ENCODE peak calls at places on chromosomes 6 and 20, in seven cellular contexts. M is mesendoderm, K is K562, F is neural progenitor cell, R is endodermal cell, U is NT2/D1, N is thoracic aorta. V is an unnamed sample. For H3K36me3, the result is how much of the 10 kb centered on the place peaks cover.

GRCh38 chr20:24148372-24148771 is 159.8 kb upstream of the GGTLC1 start:
- DNase-seq in M (no peak), N (no peak), F (no peak), U (no peak), K (no peak), R (no peak), V (no peak)

GRCh38 chr6:160355001-160355400 is 6.8 kb downstream of the SLC22A3 start:
- DNase-seq in F (no peak), N (no peak), M (no peak), U (no peak), R (no peak), K (no peak), V (no peak)

GRCh38 chr20:53081916-53082863 is 110.0 kb downstream of the TSHZ2 start:
- DNase-seq in R (no peak), U (no peak), N (no peak), F (peak), K (no peak), M (peak), V (no peak)

GRCh38 chr20:53879048-53879684 is 191.2 kb downstream of the BCAS1 start:
- DNase-seq in U (no peak), N (no peak), K (no peak), F (no peak), R (no peak), M (no peak), V (no peak)

GRCh38 chr20:38001173-38001875 is 31.9 kb downstream of the TTI1 start:
- DNase-seq in N (no peak), K (no peak), M (no peak), R (no peak), F (no peak), U (no peak), V (no peak)

GRCh38 chr6:11113038-11113437 is 1.5 kb upstream of the ERVFRD-1 start:
- DNase-seq in N (no peak), K (no peak), U (no peak), R (no peak), F (no peak), M (no peak), V (no peak)

GRCh38 chr6:5771759-5772158 is 235.0 kb downstream of the NRN1 start:
- DNase-seq in M (no peak), U (no peak), K (no peak), F (no peak), N (no peak), R (no peak), V (no peak)

GRCh38 chr6:110067837-110068591 is 89.9 kb downstream of the GPR6 start:
- DNase-seq in N (no peak), K (no peak), U (no peak), F (peak), R (no peak), M (peak), V (no peak)

GRCh38 chr6:43668151-43669028 is 19.2 kb downstream of the MRPS18A start:
- DNase-seq in N (no peak), R (peak), M (peak), U (no peak), K (peak), F (peak), V (peak)

GRCh38 chr6:158467923-158468322 is 92.0 kb upstream of the TMEM181 start:
- DNase-seq in N (no peak), R (peak), K (no peak), F (peak), U (peak), M (peak), V (no peak)

GRCh38 chr6:28496099-28496779 is 19.4 kb downstream of the GPX6 start:
- DNase-seq in F (no peak), U (no peak), N (no peak), K (no peak), M (peak), R (peak), V (no peak)

GRCh38 chr6:47420394-47421371 is 56.9 kb upstream of the CD2AP start:
- DNase-seq in U (no peak), F (no peak), R (no peak), M (no peak), K (peak), N (no peak), V (no peak)

GRCh38 chr6:163901681-163902080 is 487.2 kb downstream of the QKI start:
- DNase-seq in M (no peak), F (no peak), N (no peak), U (no peak), R (no peak), K (no peak), V (no peak)

GRCh38 chr6:106973018-106973840 is 1.3 kb downstream of the CD24 start:
- DNase-seq in N (no peak), R (peak), M (peak), K (no peak), U (no peak), F (peak), V (no peak)

GRCh38 chr20:50759678-50760077 is 28.3 kb downstream of the PARD6B start:
- DNase-seq in N (no peak), R (no peak), F (no peak), M (no peak), U (no peak), K (no peak), V (no peak)

GRCh38 chr20:54061106-54061881 is 9.1 kb downstream of the BCAS1 start:
- DNase-seq in U (no peak), K (no peak), F (no peak), M (no peak), N (no peak), R (no peak), V (no peak)

GRCh38 chr20:8213831-8214587 is 81.9 kb downstream of the PLCB1 start:
- DNase-seq in M (no peak), K (no peak), R (no peak), F (peak), U (no peak), N (no peak), V (no peak)

GRCh38 chr6:119096683-119097310 is 18.3 kb upstream of the FAM184A start:
- DNase-seq in K (no peak), F (no peak), R (no peak), M (no peak), U (no peak), N (no peak), V (peak)

GRCh38 chr6:81766482-81767069 is 14.1 kb upstream of the TENT5A start:
- DNase-seq in R (no peak), U (no peak), K (no peak), F (no peak), M (peak), N (no peak), V (no peak)

GRCh38 chr6:16168858-16169257 is 40.0 kb downstream of the MYLIP start:
- DNase-seq in K (peak), R (peak), F (peak), N (no peak), M (peak), U (peak), V (no peak)

GRCh38 chr6:24856954-24857670 is 58.4 kb upstream of the ARMH2 start:
- DNase-seq in N (no peak), M (no peak), F (no peak), R (no peak), U (no peak), K (no peak), V (no peak)

GRCh38 chr6:24861934-24862333 is 63.2 kb upstream of the ARMH2 start:
- DNase-seq in M (no peak), K (no peak), N (no peak), R (no peak), U (no peak), F (no peak), V (no peak)

GRCh38 chr6:24859132-24859531 is 60.4 kb upstream of the ARMH2 start:
- DNase-seq in U (no peak), F (no peak), R (no peak), K (no peak), M (no peak), N (no peak), V (no peak)

GRCh38 chr6:24858154-24858801 is 59.6 kb upstream of the ARMH2 start:
- DNase-seq in M (no peak), F (no peak), U (no peak), K (no peak), R (no peak), N (no peak), V (no peak)

DNA sequence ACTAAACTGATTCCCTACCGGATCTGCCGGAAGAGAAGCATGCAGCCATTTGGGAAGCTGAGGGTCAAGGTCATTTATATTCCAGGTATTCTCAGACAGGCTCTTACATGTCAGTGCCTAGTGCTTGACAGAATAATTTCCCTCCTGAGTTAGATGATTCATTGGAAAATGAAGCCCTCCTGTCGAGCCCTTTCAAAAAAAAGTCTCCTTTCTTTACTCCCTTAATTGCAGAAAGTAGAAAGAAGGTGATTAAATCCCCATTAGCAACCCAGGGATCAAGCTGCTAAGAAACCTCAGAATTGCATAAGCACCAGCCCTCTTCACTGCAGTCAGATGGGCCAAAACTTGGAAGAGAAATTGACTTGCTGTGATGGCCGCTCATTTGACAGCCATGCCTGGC is 60.9 kb upstream of the ARMH2 start:
- DNase-seq in K (no peak), F (no peak), N (no peak), R (no peak), U (no peak), M (no peak), V (no peak)
- H3K36me3 ChIP-seq in K (under half), F (under half), N (under half), R (under half), U (under half), M (under half), V (under half)

DNA sequence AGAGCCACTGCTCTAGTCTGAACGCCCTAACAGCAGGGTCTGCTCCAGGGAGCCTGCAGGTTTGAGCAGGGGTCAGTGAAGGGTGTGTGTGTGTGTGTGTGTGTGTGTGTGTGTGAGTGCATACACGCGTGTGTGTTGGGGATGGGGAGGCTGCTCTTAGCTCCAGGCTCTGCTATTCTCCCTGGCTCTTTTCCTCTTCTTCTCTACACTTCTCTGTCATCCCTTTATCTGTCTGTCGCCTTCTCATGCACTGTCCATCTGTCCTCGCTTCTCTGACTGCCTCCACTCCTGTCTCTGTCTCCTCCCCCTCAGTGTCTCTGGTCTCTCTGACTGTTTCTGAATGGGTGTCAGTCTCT is 3.4 kb upstream of the CDH22 start:
- DNase-seq in F (no peak), M (no peak), K (no peak), U (no peak), R (no peak), N (no peak), V (no peak)
- H3K4me3 ChIP-seq in F (peak), M (no peak), K (peak), U (peak), R (peak), N (no peak), V (no peak)

DNA sequence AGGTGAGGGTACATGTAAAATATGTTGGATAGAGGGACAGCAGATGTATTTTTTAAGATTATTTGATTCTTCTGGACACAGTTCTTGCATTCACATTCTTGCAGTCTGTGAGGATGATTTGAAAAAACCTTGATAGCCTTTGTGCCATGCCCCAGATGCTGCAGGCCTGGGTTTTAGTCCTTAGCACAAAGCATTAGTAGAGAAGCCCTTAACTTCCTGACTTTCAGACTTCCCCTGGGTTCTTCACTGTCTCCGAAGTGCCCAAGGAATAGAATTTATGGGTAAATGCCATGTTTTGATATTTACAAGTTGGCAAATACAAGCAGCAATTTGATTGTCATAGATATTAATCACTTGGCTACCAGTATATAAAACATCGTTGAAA is 67.6 kb upstream of the SUPT3H start:
- DNase-seq in R (no peak), N (no peak), U (no peak), M (no peak), F (no peak), K (no peak), V (no peak)
- H3K36me3 ChIP-seq in R (under half), N (under half), U (under half), M (under half), F (under half), K (under half), V (under half)

DNA sequence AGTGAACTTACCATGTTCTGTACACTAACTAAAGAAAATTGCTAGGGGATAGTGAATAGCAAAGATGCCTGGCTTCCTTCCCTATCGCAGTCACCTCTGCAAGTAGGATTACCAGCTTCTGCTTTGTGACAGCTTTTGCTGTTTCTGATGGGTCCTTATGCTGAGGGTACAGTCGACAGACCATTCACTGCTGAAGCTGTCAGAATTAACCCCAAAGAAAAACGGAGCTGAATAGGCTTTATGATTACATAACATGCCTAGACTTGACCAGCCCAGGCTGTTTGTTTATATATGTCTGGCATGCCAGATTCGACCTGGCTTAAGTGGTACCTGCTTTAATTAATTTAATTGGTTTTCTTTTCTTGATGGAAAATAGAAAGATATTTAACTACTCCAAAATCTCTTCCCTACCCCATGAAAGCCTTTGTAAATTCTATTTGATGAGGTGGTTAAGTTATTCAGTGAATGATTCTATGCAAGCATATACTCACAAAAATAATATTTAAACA is 21.7 kb upstream of the PRELID3B start:
- DNase-seq in F (no peak), U (no peak), M (no peak), N (no peak), R (no peak), K (no peak), V (no peak)
- H3K4me3 ChIP-seq in F (no peak), U (no peak), M (no peak), N (peak), R (no peak), K (no peak), V (no peak)

DNA sequence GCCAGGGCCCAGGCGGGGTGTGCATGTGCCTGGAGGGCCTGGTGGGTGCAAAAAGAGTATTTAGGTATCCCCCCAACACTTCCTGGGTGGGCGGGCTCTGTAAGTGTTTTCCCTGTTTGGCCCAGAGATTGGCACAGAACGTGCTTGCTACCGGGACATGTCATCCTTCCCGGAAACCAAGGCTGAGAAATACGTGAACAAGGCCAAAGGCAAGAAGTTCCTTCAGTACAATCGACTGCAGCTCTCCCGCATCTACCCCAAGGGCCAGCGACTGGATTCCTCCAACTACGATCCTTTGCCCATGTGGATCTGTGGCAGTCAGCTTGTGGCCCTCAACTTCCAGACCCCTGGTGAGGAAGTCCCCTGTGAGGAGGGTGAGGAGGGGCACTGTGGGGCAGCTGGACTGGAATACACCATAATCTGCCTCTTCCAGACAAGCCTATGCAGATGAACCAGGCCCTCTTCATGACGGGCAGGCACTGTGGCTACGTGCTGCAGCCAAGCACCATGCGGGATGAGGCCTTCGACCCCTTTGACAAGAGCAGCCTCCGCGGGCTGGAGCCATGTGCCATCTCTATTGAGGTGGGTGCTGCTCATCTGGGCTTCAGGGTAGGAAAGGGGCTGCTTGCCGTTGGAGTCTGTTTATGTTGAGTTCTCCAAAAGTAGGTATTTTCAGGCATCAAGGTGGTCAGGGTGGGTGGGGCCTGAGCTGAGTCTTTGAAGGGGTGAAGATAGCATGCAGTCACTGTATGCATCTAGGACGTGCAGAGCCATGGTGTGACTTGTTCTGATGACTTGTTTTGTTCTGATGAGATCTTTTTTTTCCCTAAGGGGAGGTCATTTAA is 35.2 kb downstream of the PLCG1 start:
- DNase-seq in F (no peak), K (no peak), M (no peak), U (no peak), R (peak), N (no peak), V (peak)
- H3K36me3 ChIP-seq in F (under half), K (half or more), M (half or more), U (half or more), R (half or more), N (under half), V (under half)

GRCh38 chr6:100276311-100277057 is 188.2 kb downstream of the SIM1 start:
- DNase-seq in M (no peak), F (no peak), R (no peak), U (no peak), K (no peak), N (no peak), V (no peak)

GRCh38 chr6:100283288-100283687 is 181.4 kb downstream of the SIM1 start:
- DNase-seq in F (peak), M (peak), N (no peak), R (peak), K (peak), U (no peak), V (no peak)

DNA sequence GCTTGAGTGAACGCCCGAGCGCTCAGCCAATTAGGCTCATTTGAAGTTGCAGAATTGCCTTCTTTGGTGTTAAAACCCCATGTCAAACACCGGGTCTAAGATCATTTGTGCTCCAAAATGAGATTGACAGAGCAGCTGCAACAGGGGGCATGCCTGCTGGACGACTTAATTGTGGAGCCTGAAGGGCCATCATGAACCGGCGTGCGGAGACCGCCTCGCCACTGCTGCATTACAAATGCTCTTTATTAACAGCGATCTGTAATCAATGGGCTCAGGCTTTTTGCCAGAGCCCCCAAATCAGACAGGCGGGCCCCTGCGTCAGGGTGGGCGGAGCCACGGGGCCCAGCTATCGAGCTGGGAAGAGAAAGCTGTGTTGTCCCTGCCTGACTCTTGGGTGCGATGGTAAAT is 183.2 kb downstream of the SIM1 start:
- DNase-seq in F (peak), K (peak), R (peak), M (peak), U (no peak), N (no peak), V (no peak)
- H3K4me3 ChIP-seq in F (peak), K (no peak), R (peak), M (no peak), U (no peak), N (peak), V (peak)

DNA sequence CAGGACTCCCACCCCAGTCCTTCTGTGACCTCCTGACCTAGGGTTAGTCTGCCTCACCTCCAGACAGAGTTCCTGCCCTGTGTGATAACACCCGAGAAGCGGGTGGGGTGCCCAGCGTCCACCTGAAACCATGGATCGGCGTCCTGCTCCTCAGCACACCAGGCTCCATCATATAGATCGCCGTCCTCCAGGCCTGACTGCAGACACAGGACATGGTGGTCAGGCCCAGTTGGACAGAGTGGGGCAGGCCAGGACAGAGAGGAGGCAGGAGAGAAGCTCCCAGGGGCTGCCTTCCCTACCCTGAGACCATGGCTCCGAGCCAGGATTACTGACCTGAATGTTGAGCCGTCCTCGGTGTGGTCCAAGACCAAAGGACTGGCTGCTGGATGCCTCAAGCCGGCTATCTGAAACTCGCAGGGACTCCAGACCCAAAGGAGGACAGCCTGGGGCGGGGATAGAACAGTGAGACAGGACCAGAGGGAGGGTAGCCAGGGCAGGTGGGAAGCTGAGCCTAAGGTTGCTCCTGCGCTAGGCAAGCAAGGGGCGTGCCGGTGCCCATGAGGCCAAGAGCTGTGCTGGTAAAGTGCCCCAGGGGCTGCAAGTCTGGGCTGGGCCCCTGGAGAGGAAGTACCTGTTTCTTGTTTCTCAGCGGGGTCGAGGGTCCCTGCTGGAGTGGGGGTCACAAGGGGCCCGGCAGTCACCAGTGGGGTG is 2.2 kb downstream of the CPXM1 start:
- DNase-seq in N (no peak), M (no peak), K (no peak), U (no peak), F (no peak), R (no peak), V (no peak)
- H3K36me3 ChIP-seq in N (under half), M (under half), K (under half), U (half or more), F (under half), R (under half), V (under half)

DNA sequence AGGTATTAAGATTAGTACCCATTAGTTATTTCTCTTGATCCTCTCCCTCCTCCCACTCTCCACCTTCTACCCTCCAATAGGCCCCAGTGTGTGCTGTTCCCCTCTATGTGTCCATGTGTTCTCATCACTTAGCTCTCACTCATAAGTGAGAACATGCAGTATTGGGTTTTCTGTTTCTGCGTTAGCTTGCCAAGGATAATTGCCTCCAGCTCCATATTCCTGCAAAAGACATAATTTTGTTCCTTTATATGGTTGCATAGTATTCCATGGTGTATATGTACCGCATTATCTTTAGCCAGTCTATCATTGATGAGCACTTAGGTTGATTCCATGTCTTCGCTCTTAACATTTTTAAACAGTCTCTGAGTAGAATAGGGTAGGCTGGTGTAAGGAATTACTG is 882 bp upstream of the ANKEF1 start:
- DNase-seq in M (no peak), F (no peak), R (no peak), N (no peak), K (no peak), U (no peak), V (no peak)
- H3K4me3 ChIP-seq in M (no peak), F (no peak), R (no peak), N (no peak), K (no peak), U (no peak), V (no peak)

V was measured in gastrocnemius medialis.